ENCODE peak calls at places on chromosomes 11 and 22, in eight cellular contexts. D, G, Z, W, A, F, X and O are unnamed samples.

GRCh38 chr22:26648011-26648497 is 9.3 kb upstream of the MIAT start:
- DNase-seq in G (no peak), F (no peak), A (peak), D (peak), Z (peak), X (no peak), W (no peak), O (peak)

GRCh38 chr11:102268083-102268984 is 49.0 kb upstream of the BIRC3 start:
- DNase-seq in F (peak), A (peak), W (no peak), X (peak), G (peak), D (no peak), Z (peak), O (peak)

GRCh38 chr22:35684270-35684700 is 33.4 kb upstream of the APOL5 start:
- DNase-seq in D (no peak), Z (no peak), F (no peak), X (no peak), W (peak), G (peak), A (no peak), O (no peak)

GRCh38 chr22:38088723-38089473 is 4.9 kb upstream of the SLC16A8 start:
- DNase-seq in D (no peak), A (no peak), G (no peak), F (no peak), X (no peak), Z (no peak), W (no peak), O (no peak)

GRCh38 chr22:39135092-39135896 is 17.2 kb downstream of the CBX7 start:
- DNase-seq in W (no peak), F (no peak), G (peak), Z (peak), D (no peak), X (no peak), A (peak), O (no peak)

GRCh38 chr11:119062779-119063178 is 4.8 kb upstream of the VPS11 start:
- DNase-seq in X (no peak), D (no peak), F (no peak), Z (no peak), G (no peak), W (no peak), A (no peak), O (no peak)

GRCh38 chr11:40215605-40216004 is 1243.8 kb downstream of the LRRC4C start:
- DNase-seq in X (no peak), D (no peak), A (no peak), Z (no peak), W (no peak), F (no peak), G (no peak), O (no peak)

GRCh38 chr11:75298191-75298590 is 53.3 kb downstream of the ARRB1 start:
- DNase-seq in G (no peak), A (peak), Z (no peak), D (no peak), X (no peak), F (no peak), W (no peak), O (no peak)

GRCh38 chr11:28514391-28514790 is 406.2 kb downstream of the METTL15 start:
- DNase-seq in W (no peak), Z (no peak), A (no peak), X (no peak), G (no peak), D (no peak), F (no peak), O (no peak)

GRCh38 chr22:21834869-21835268 is 32.6 kb downstream of the MAPK1 start:
- DNase-seq in Z (no peak), F (no peak), X (no peak), D (no peak), W (no peak), A (no peak), G (no peak), O (no peak)

GRCh38 chr22:43343262-43343988 is at the start of gene SCUBE1:
- DNase-seq in G (peak), D (no peak), F (no peak), Z (peak), A (peak), W (no peak), X (no peak), O (peak)

GRCh38 chr11:36750349-36750748 is 152.3 kb upstream of the RAG2 start:
- DNase-seq in D (no peak), G (no peak), X (no peak), F (no peak), A (no peak), Z (no peak), W (no peak), O (no peak)

GRCh38 chr11:114140826-114141225 is 81.3 kb downstream of the ZBTB16 start:
- DNase-seq in X (no peak), Z (no peak), D (no peak), W (no peak), A (no peak), G (no peak), F (no peak), O (no peak)

GRCh38 chr11:313787-314547 is at the start of gene IFITM1:
- DNase-seq in D (no peak), W (no peak), F (no peak), G (no peak), X (no peak), Z (no peak), A (no peak), O (no peak)

GRCh38 chr11:45021692-45022130 is 71.0 kb upstream of the TP53I11 start:
- DNase-seq in X (no peak), W (no peak), A (no peak), F (peak), G (peak), Z (peak), D (no peak), O (no peak)

GRCh38 chr11:94171693-94172440 is 43.2 kb downstream of the PANX1 start:
- DNase-seq in F (no peak), W (no peak), G (no peak), X (no peak), D (no peak), A (peak), Z (peak), O (peak)

GRCh38 chr22:47448231-47449035 is 686.0 kb downstream of the TBC1D22A start:
- DNase-seq in D (no peak), Z (no peak), A (no peak), W (no peak), F (no peak), G (no peak), X (no peak), O (no peak)

GRCh38 chr11:132734217-132734616 is 798.1 kb downstream of the OPCML start:
- DNase-seq in W (no peak), A (no peak), D (no peak), Z (no peak), X (peak), G (no peak), F (no peak), O (no peak)

GRCh38 chr11:47004595-47005033 is 68.1 kb downstream of the CSTPP1 start:
- DNase-seq in W (peak), G (peak), Z (no peak), D (peak), F (peak), X (peak), A (no peak), O (peak)

GRCh38 chr11:957201-957920 is 31.7 kb downstream of the AP2A2 start:
- DNase-seq in A (no peak), G (no peak), W (no peak), F (no peak), D (no peak), Z (no peak), X (no peak), O (no peak)

GRCh38 chr11:3036419-3036818 is 20.8 kb downstream of the CARS1 start:
- DNase-seq in G (no peak), F (no peak), W (no peak), A (no peak), X (no peak), D (no peak), Z (no peak), O (no peak)

GRCh38 chr11:65419460-65419772 is 3.2 kb upstream of the NEAT1 start:
- DNase-seq in Z (no peak), X (no peak), D (no peak), A (no peak), F (peak), W (no peak), G (peak), O (no peak)

GRCh38 chr11:57410287-57410686 is 16.6 kb downstream of the SLC43A3 start:
- DNase-seq in Z (no peak), G (no peak), D (no peak), X (peak), A (no peak), W (no peak), F (no peak), O (no peak)

GRCh38 chr22:46114518-46115387 is 35.6 kb upstream of the PPARA start:
- DNase-seq in W (no peak), F (no peak), A (no peak), G (no peak), D (no peak), X (no peak), Z (no peak), O (no peak)

GRCh38 chr11:35144811-35145210 is 5.8 kb downstream of the CD44 start:
- DNase-seq in A (no peak), W (no peak), G (no peak), F (no peak), D (no peak), X (no peak), Z (no peak), O (no peak)

GRCh38 chr11:117605331-117605730 is 191.7 kb downstream of the DSCAML1 start:
- DNase-seq in G (no peak), W (no peak), Z (no peak), F (no peak), D (no peak), X (no peak), A (no peak), O (no peak)

GRCh38 chr11:72088076-72088806 is 7.6 kb downstream of the LRRC51 start:
- DNase-seq in G (no peak), X (no peak), Z (no peak), W (no peak), A (no peak), D (no peak), F (no peak), O (no peak)

GRCh38 chr11:103441021-103441420 is 331.8 kb downstream of the DYNC2H1 start:
- DNase-seq in X (no peak), G (no peak), A (no peak), D (no peak), Z (no peak), W (no peak), F (no peak), O (no peak)

GRCh38 chr11:115699733-115700132 is 195.5 kb upstream of the CADM1 start:
- DNase-seq in W (no peak), X (no peak), G (peak), D (no peak), A (no peak), F (no peak), Z (no peak), O (no peak)

GRCh38 chr22:42561856-42562255 is 8.1 kb downstream of the SERHL2 start:
- DNase-seq in F (no peak), W (no peak), X (no peak), Z (no peak), A (no peak), G (no peak), D (no peak), O (no peak)

GRCh38 chr11:128315933-128316332 is 271.4 kb downstream of the ETS1 start:
- DNase-seq in W (no peak), A (no peak), G (no peak), F (no peak), Z (no peak), X (no peak), D (no peak), O (no peak)

GRCh38 chr22:49862408-49862776 is 8.7 kb downstream of the ZBED4 start:
- DNase-seq in W (no peak), X (no peak), D (no peak), G (no peak), Z (no peak), A (no peak), F (no peak), O (no peak)

GRCh38 chr11:111446404-111447152 is 65.6 kb downstream of the BTG4 start:
- DNase-seq in A (peak), D (peak), G (peak), X (peak), Z (peak), F (peak), W (peak), O (peak)

GRCh38 chr11:62708423-62709261 is 1.2 kb downstream of the GNG3 start:
- DNase-seq in W (no peak), A (peak), F (no peak), D (no peak), G (no peak), X (no peak), Z (peak), O (no peak)

GRCh38 chr22:25406510-25407210 is 157.8 kb upstream of the GRK3 start:
- DNase-seq in F (no peak), A (no peak), X (no peak), G (no peak), W (no peak), D (no peak), Z (no peak), O (no peak)